ENCODE peak calls at places on chromosomes 2 and 18, in ten cellular contexts. O, R, W, L, V, Q, Y, F, Z and I are unnamed samples.

GRCh38 chr2:150621800-150622199 is 134.3 kb upstream of the RND3 start:
- DNase-seq in O (peak; percentile 77), R (no peak), W (no peak), L (peak; percentile 51), V (no peak), Q (no peak), Y (peak; percentile 77), F (no peak), Z (no peak), I (peak; percentile 44)

GRCh38 chr2:133602538-133602937 is 34.3 kb upstream of the NCKAP5 start:
- DNase-seq in O (no peak), R (no peak), W (no peak), L (no peak), V (no peak), Q (no peak), Y (no peak), F (no peak), Z (no peak), I (no peak)

GRCh38 chr2:63029058-63029457 is 21.6 kb upstream of the OTX1 start:
- DNase-seq in O (peak; percentile 68), R (no peak), W (no peak), L (no peak), V (no peak), Q (no peak), Y (no peak), F (no peak), Z (no peak), I (no peak)

GRCh38 chr2:107542314-107542740 is 284.4 kb upstream of the RGPD4 start:
- DNase-seq in O (no peak), R (no peak), W (no peak), L (no peak), V (no peak), Q (no peak), Y (no peak), F (no peak), Z (no peak), I (no peak)

GRCh38 chr2:44707945-44708645 is 233.4 kb upstream of the SIX3 start:
- DNase-seq in O (no peak), R (no peak), W (no peak), L (no peak), V (no peak), Q (no peak), Y (no peak), F (no peak), Z (peak; percentile 17), I (no peak)

GRCh38 chr18:47929681-47930085 is 776 bp downstream of the SMAD2 start:
- DNase-seq in O (peak; percentile 22), R (no peak), W (peak; percentile 12), L (peak; percentile 82), V (no peak), Q (no peak), Y (peak; percentile 13), F (no peak), Z (no peak), I (peak; percentile 10)

GRCh38 chr2:172861163-172861562 is 125.5 kb downstream of the RAPGEF4 start:
- DNase-seq in O (no peak), R (no peak), W (no peak), L (no peak), V (no peak), Q (no peak), Y (no peak), F (no peak), Z (no peak), I (no peak)

GRCh38 chr2:237297421-237298155 is 116.4 kb downstream of the COL6A3 start:
- DNase-seq in O (no peak), R (no peak), W (no peak), L (peak; percentile 71), V (no peak), Q (no peak), Y (no peak), F (no peak), Z (no peak), I (no peak)

GRCh38 chr2:43464546-43464945 is 131.3 kb downstream of the THADA start:
- DNase-seq in O (peak; percentile 36), R (no peak), W (no peak), L (peak; percentile 71), V (no peak), Q (no peak), Y (no peak), F (no peak), Z (no peak), I (no peak)

GRCh38 chr2:80363951-80364350 is 59.4 kb upstream of the LRRTM1 start:
- DNase-seq in O (no peak), R (no peak), W (no peak), L (no peak), V (no peak), Q (no peak), Y (no peak), F (no peak), Z (no peak), I (no peak)

GRCh38 chr2:98795535-98795902 is 64.6 kb upstream of the MGAT4A start:
- DNase-seq in O (no peak), R (no peak), W (no peak), L (no peak), V (no peak), Q (no peak), Y (no peak), F (no peak), Z (no peak), I (no peak)

GRCh38 chr18:38330573-38330972 is 765.0 kb upstream of the CELF4 start:
- DNase-seq in O (no peak), R (no peak), W (no peak), L (no peak), V (no peak), Q (no peak), Y (no peak), F (no peak), Z (no peak), I (no peak)

GRCh38 chr2:130355181-130355577 is 677 bp upstream of the PTPN18 start:
- DNase-seq in O (no peak), R (no peak), W (no peak), L (peak; percentile 25), V (no peak), Q (no peak), Y (no peak), F (no peak), Z (no peak), I (no peak)

GRCh38 chr2:8600456-8600855 is 81.4 kb upstream of the ID2 start:
- DNase-seq in O (no peak), R (no peak), W (no peak), L (no peak), V (no peak), Q (no peak), Y (no peak), F (no peak), Z (no peak), I (no peak)

GRCh38 chr2:212154392-212154791 is 384.2 kb downstream of the ERBB4 start:
- DNase-seq in O (no peak), R (no peak), W (no peak), L (no peak), V (no peak), Q (no peak), Y (no peak), F (no peak), Z (no peak), I (no peak)